ENCODE peak calls at places on chromosomes 6 and 20, in eight cellular contexts. K is tibial artery; C is cortex of kidney; R is M059J; T is T-helper 2 cell; Z is C1 segment of cervical spinal cord; P is stimulated activated CD4-positive, alpha-beta T cell treated with anti-CD3 and anti-CD28 coated beads, Interleukin-2, amount 100 ng/mL, for 48 hours; M is mucosa of descending colon. J is an unnamed sample.

GRCh38 chr6:158037771-158038170 is 56.1 kb downstream of the SYNJ2 start:
- DNase-seq in K (peak), C (no peak), R (peak), T (no peak), Z (no peak), P (no peak), M (peak), J (no peak)

GRCh38 chr6:144289006-144289405 is 3.9 kb downstream of the UTRN start:
- DNase-seq in K (no peak), C (no peak), R (peak), T (no peak), Z (no peak), P (no peak), M (no peak), J (no peak)

GRCh38 chr6:135941275-135941674 is 89.8 kb downstream of the PDE7B start:
- DNase-seq in K (no peak), C (no peak), R (peak), T (no peak), Z (no peak), P (no peak), M (no peak), J (no peak)

GRCh38 chr6:113412589-113413367 is 444.4 kb upstream of the MARCKS start:
- DNase-seq in K (no peak), C (no peak), R (peak), T (no peak), Z (no peak), P (no peak), M (no peak), J (no peak)

GRCh38 chr6:83838727-83839126 is 14.4 kb upstream of the RIPPLY2 start:
- DNase-seq in K (no peak), C (no peak), R (no peak), T (no peak), Z (no peak), P (no peak), M (no peak), J (peak)

GRCh38 chr6:170291271-170292110 is 613 bp upstream of the DLL1 start:
- DNase-seq in K (peak), C (no peak), R (peak), T (peak), Z (no peak), P (no peak), M (peak), J (no peak)

GRCh38 chr6:144372116-144372515 is 87.0 kb downstream of the UTRN start:
- DNase-seq in K (no peak), C (no peak), R (no peak), T (no peak), Z (no peak), P (no peak), M (no peak), J (no peak)

GRCh38 chr20:35971981-35972380 is 3.6 kb downstream of the CNBD2 start:
- DNase-seq in K (no peak), C (no peak), R (no peak), T (no peak), Z (no peak), P (no peak), M (no peak), J (no peak)

GRCh38 chr20:63847374-63848002 is 13.8 kb upstream of the ABHD16B start:
- DNase-seq in K (no peak), C (no peak), R (no peak), T (no peak), Z (no peak), P (no peak), M (no peak), J (no peak)

GRCh38 chr20:371755-372542 is 8.6 kb upstream of the TRIB3 start:
- DNase-seq in K (no peak), C (no peak), R (peak), T (no peak), Z (no peak), P (no peak), M (peak), J (peak)

GRCh38 chr6:167712332-167713087 is 114.2 kb upstream of the AFDN start:
- DNase-seq in K (no peak), C (no peak), R (no peak), T (no peak), Z (no peak), P (no peak), M (no peak), J (no peak)

GRCh38 chr6:40550096-40550731 is 37.0 kb downstream of the LRFN2 start:
- DNase-seq in K (no peak), C (no peak), R (peak), T (peak), Z (no peak), P (no peak), M (no peak), J (peak)

GRCh38 chr6:26216015-26216885 is 129.0 kb downstream of the HFE start:
- DNase-seq in K (peak), C (no peak), R (peak), T (peak), Z (no peak), P (peak), M (peak), J (peak)

GRCh38 chr6:39861663-39862062 is 69.5 kb downstream of the DAAM2 start:
- DNase-seq in K (no peak), C (no peak), R (no peak), T (no peak), Z (no peak), P (no peak), M (no peak), J (no peak)

GRCh38 chr6:128131566-128131965 is 230.7 kb upstream of the THEMIS start:
- DNase-seq in K (no peak), C (no peak), R (peak), T (peak), Z (no peak), P (no peak), M (no peak), J (no peak)

GRCh38 chr20:25865715-25866656 is 169.3 kb upstream of the ZNF337 start:
- DNase-seq in K (peak), C (peak), R (peak), T (peak), Z (peak), P (peak), M (no peak), J (peak)

GRCh38 chr6:139271056-139271455 is 20.7 kb downstream of the TXLNB start:
- DNase-seq in K (no peak), C (no peak), R (peak), T (no peak), Z (no peak), P (no peak), M (no peak), J (peak)

GRCh38 chr6:43910638-43911353 is 140.8 kb downstream of the VEGFA start:
- DNase-seq in K (no peak), C (no peak), R (peak), T (no peak), Z (no peak), P (no peak), M (no peak), J (peak)

GRCh38 chr20:21315138-21315537 is 12.0 kb downstream of the XRN2 start:
- DNase-seq in K (no peak), C (no peak), R (peak), T (peak), Z (no peak), P (peak), M (no peak), J (peak)

GRCh38 chr20:38990728-38991127 is 28.6 kb downstream of the DHX35 start:
- DNase-seq in K (no peak), C (no peak), R (no peak), T (no peak), Z (no peak), P (no peak), M (no peak), J (no peak)

GRCh38 chr6:106752641-106753040 is 123.3 kb downstream of the QRSL1 start:
- DNase-seq in K (no peak), C (no peak), R (no peak), T (no peak), Z (no peak), P (no peak), M (no peak), J (no peak)

GRCh38 chr6:24759718-24760117 is 15.0 kb upstream of the GMNN start:
- DNase-seq in K (no peak), C (no peak), R (no peak), T (no peak), Z (no peak), P (no peak), M (no peak), J (no peak)

GRCh38 chr20:63626424-63627128 is at the start of gene GMEB2:
- DNase-seq in K (peak), C (no peak), R (no peak), T (peak), Z (no peak), P (peak), M (peak), J (no peak)

GRCh38 chr6:3610206-3610605 is 141.3 kb downstream of the PXDC1 start:
- DNase-seq in K (no peak), C (no peak), R (peak), T (no peak), Z (no peak), P (no peak), M (no peak), J (peak)

GRCh38 chr20:11922561-11922960 is 4.9 kb downstream of the BTBD3 start:
- DNase-seq in K (no peak), C (no peak), R (no peak), T (no peak), Z (no peak), P (no peak), M (no peak), J (no peak)

GRCh38 chr6:98835149-98836024 is 1.0 kb downstream of the POU3F2 start:
- DNase-seq in K (no peak), C (no peak), R (no peak), T (peak), Z (no peak), P (no peak), M (peak), J (peak)

GRCh38 chr6:31822038-31822821 is 5.3 kb upstream of the HSPA1B start:
- DNase-seq in K (peak), C (no peak), R (peak), T (peak), Z (peak), P (peak), M (peak), J (peak)

GRCh38 chr6:25423358-25423757 is 144.2 kb downstream of the CARMIL1 start:
- DNase-seq in K (no peak), C (no peak), R (no peak), T (no peak), Z (no peak), P (no peak), M (no peak), J (no peak)

GRCh38 chr6:154907293-154907692 is 87.8 kb upstream of the TIAM2 start:
- DNase-seq in K (no peak), C (no peak), R (no peak), T (no peak), Z (no peak), P (no peak), M (no peak), J (peak)

GRCh38 chr20:36499723-36500501 is 41.4 kb upstream of the MYL9 start:
- DNase-seq in K (no peak), C (no peak), R (peak), T (no peak), Z (no peak), P (no peak), M (no peak), J (peak)

GRCh38 chr6:100920028-100920427 is 38.9 kb upstream of the ASCC3 start:
- DNase-seq in K (no peak), C (no peak), R (no peak), T (no peak), Z (no peak), P (no peak), M (no peak), J (no peak)

GRCh38 chr6:145276746-145277145 is 458.6 kb downstream of the EPM2A start:
- DNase-seq in K (no peak), C (no peak), R (peak), T (no peak), Z (no peak), P (no peak), M (no peak), J (no peak)

GRCh38 chr20:61875221-61875885 is 190.3 kb downstream of the TAF4 start:
- DNase-seq in K (no peak), C (no peak), R (no peak), T (no peak), Z (no peak), P (no peak), M (peak), J (no peak)

GRCh38 chr6:44524491-44525227 is 137.2 kb downstream of the CDC5L start:
- DNase-seq in K (no peak), C (no peak), R (peak), T (peak), Z (no peak), P (no peak), M (no peak), J (no peak)

GRCh38 chr6:13559251-13559650 is 15.2 kb upstream of the SIRT5 start:
- DNase-seq in K (no peak), C (no peak), R (peak), T (no peak), Z (no peak), P (no peak), M (no peak), J (peak)

GRCh38 chr20:1417273-1417672 is 24.4 kb upstream of the FKBP1A start:
- DNase-seq in K (no peak), C (no peak), R (peak), T (no peak), Z (no peak), P (no peak), M (no peak), J (peak)

GRCh38 chr6:105363100-105363754 is 39.7 kb downstream of the PREP start:
- DNase-seq in K (no peak), C (no peak), R (peak), T (no peak), Z (no peak), P (no peak), M (no peak), J (no peak)

GRCh38 chr20:53494753-53495152 is 98.9 kb downstream of the ZNF217 start:
- DNase-seq in K (no peak), C (no peak), R (no peak), T (no peak), Z (no peak), P (no peak), M (no peak), J (no peak)

GRCh38 chr6:62119401-62119800 is 166.6 kb downstream of the KHDRBS2 start:
- DNase-seq in K (no peak), C (no peak), R (no peak), T (no peak), Z (no peak), P (no peak), M (no peak), J (no peak)

GRCh38 chr6:105151644-105152043 is 28.2 kb downstream of the POPDC3 start:
- DNase-seq in K (no peak), C (no peak), R (peak), T (peak), Z (no peak), P (no peak), M (no peak), J (no peak)